ENCODE peak calls at places on chromosome 21, in five cellular contexts. W is dorsolateral prefrontal cortex, A is type B pancreatic cell, E is body of pancreas, T is esophagus squamous epithelium. O is an unnamed sample.

GRCh38 chr21:25953659-25954058 is 216.9 kb downstream of the APP start:
- DNase-seq in A (no peak), E (no peak), W (no peak), T (no peak), O (no peak)

GRCh38 chr21:33059319-33059894 is 10.5 kb upstream of the OLIG1 start:
- DNase-seq in W (no peak), E (no peak), T (no peak), A (no peak), O (no peak)

GRCh38 chr21:29343517-29343916 is 44.8 kb downstream of the BACH1 start:
- DNase-seq in W (no peak), T (no peak), A (no peak), E (no peak), O (peak)

GRCh38 chr21:33169360-33169759 is 60.4 kb upstream of the IFNAR2 start:
- DNase-seq in E (no peak), T (no peak), A (no peak), W (no peak), O (no peak)

GRCh38 chr21:17250651-17251294 is 262.1 kb upstream of the CXADR start:
- DNase-seq in A (no peak), T (no peak), W (no peak), E (no peak), O (no peak)

GRCh38 chr21:33121715-33122475 is 52.0 kb downstream of the OLIG1 start:
- DNase-seq in W (no peak), A (no peak), T (no peak), E (no peak), O (peak)

GRCh38 chr21:45858180-45858579 is 123.4 kb upstream of the COL6A1 start:
- DNase-seq in A (peak), W (no peak), E (no peak), T (no peak), O (no peak)

GRCh38 chr21:25496825-25497482 is 110.3 kb downstream of the MRPL39 start:
- DNase-seq in T (no peak), A (no peak), E (no peak), W (no peak), O (peak)

GRCh38 chr21:14273736-14274538 is 58.0 kb downstream of the RBM11 start:
- DNase-seq in T (no peak), E (peak), W (no peak), A (no peak), O (no peak)

GRCh38 chr21:46567348-46567747 is 37.5 kb downstream of the S100B start:
- DNase-seq in W (no peak), E (no peak), A (no peak), T (no peak), O (no peak)

GRCh38 chr21:45525910-45526306 is 16.3 kb downstream of the SLC19A1 start:
- DNase-seq in A (peak), E (no peak), W (no peak), T (no peak), O (no peak)

GRCh38 chr21:33374874-33375644 is 28.2 kb upstream of the IFNGR2 start:
- DNase-seq in T (no peak), A (no peak), E (no peak), W (no peak), O (no peak)

GRCh38 chr21:32554832-32555436 is 30.4 kb downstream of the TCP10L start:
- DNase-seq in E (no peak), W (no peak), A (no peak), T (no peak), O (no peak)

GRCh38 chr21:31656199-31657095 is 3.0 kb upstream of the SOD1 start:
- DNase-seq in E (no peak), T (no peak), W (no peak), A (no peak), O (no peak)

GRCh38 chr21:37532868-37533780 is 166.6 kb downstream of the DYRK1A start:
- DNase-seq in E (peak), W (peak), T (no peak), A (no peak), O (no peak)

GRCh38 chr21:8993943-8994639 is 1527.3 kb upstream of the TPTE start:
- DNase-seq in T (no peak), A (no peak), W (no peak), E (no peak), O (no peak)

GRCh38 chr21:25850126-25850831 is 115.5 kb downstream of the GABPA start:
- DNase-seq in E (no peak), T (no peak), W (no peak), A (no peak), O (no peak)

GRCh38 chr21:18725653-18726052 is 322.1 kb upstream of the TMPRSS15 start:
- DNase-seq in T (no peak), E (no peak), A (no peak), W (no peak), O (no peak)
- TF ChIP-seq CTCF in T (no peak), E (no peak), A (no peak), W (no peak), O (no peak)

DNA sequence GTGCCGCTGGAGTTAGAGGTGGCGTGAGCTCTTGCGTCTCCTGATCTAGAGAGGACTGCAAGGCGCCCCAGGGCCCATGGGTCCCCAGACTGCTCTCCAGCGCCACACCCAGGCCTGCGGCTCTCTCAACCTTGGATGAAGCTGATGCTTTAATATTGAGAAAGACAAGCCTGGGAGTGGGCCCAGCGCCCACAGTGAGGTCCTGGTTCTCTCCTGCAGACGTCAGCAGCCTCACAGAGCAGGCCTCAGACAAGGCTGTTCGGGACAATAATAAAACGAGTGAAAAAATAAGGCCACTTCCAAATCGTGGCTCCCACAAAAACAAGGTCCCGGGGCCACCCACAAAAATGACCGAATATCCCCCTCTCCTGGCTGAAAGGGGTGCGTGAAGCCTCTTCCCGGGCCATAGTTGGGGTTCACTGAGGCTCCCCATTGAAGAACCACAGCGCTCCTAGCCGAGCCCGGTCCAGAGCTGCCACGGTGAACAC is 6.0 kb upstream of the DNMT3L start:
- DNase-seq in E (no peak), W (no peak), T (no peak), A (no peak), O (no peak)
- TF ChIP-seq CTCF in E (peak), W (peak), T (peak), A (no peak), O (peak)

GRCh38 chr21:16116067-16116466 is 386.3 kb downstream of the USP25 start:
- DNase-seq in W (no peak), T (no peak), A (no peak), E (no peak), O (no peak)

GRCh38 chr21:16116798-16117197 is 387.0 kb downstream of the USP25 start:
- DNase-seq in T (no peak), E (no peak), A (no peak), W (no peak), O (peak)

GRCh38 chr21:16117331-16117730 is 387.5 kb downstream of the USP25 start:
- DNase-seq in T (no peak), A (no peak), E (no peak), W (no peak), O (no peak)

GRCh38 chr21:16115461-16115860 is 385.7 kb downstream of the USP25 start:
- DNase-seq in E (no peak), T (no peak), W (no peak), A (no peak), O (no peak)

GRCh38 chr21:16117851-16118592 is 388.2 kb downstream of the USP25 start:
- DNase-seq in T (no peak), A (no peak), E (no peak), W (no peak), O (peak)
- TF ChIP-seq CTCF in T (no peak), A (no peak), E (no peak), W (no peak), O (no peak)

GRCh38 chr21:27250386-27250785 is 283.5 kb upstream of the ADAMTS5 start:
- DNase-seq in W (no peak), T (no peak), E (no peak), A (no peak), O (no peak)
- TF ChIP-seq CTCF in W (no peak), T (no peak), E (no peak), A (no peak), O (no peak)

DNA sequence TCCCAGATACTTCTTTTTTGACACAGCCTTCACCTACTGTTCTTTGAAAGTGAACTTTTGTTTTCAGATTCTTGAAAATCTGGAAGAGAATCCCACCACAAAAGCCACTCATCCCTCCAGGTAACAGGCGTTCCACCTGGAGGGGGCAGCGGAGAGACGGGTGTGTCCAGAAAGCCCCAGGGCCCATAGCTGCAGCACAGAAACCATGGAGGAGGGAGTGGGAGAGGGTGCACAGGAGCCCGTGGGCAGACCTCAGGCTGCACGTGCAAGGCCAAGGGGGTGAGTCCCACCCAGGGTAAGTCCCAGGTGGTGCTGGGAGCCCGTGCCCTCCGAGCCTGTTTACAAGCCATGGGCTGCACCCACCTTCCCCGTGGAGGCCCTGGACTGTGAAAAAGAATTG is 86.5 kb downstream of the PSMG1 start:
- DNase-seq in E (no peak), T (no peak), A (no peak), W (no peak), O (no peak)
- TF ChIP-seq CTCF in E (no peak), T (no peak), A (no peak), W (no peak), O (peak)

GRCh38 chr21:39204134-39204533 is 20.9 kb upstream of the PSMG1 start:
- DNase-seq in W (no peak), E (no peak), A (no peak), T (no peak), O (no peak)
- TF ChIP-seq CTCF in W (no peak), E (no peak), A (peak), T (no peak), O (peak)

DNA sequence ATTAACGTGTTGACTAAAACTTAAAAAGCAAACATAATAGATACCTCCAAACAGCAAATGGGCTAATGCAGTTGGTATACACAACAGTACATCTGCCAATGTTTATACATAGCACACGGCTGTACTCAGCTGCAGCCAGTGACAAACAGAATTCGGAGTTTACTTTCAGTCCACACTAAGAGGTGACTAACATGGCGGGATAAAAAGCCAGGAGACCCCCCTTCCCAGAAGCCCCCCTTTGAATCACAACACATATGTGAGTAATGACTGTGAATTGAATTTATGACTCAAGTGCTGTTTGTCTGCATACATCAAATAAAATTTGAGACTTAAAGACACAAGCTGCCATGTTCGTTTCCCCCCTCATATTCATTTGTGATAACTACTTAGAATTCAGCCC is 113.2 kb downstream of the RUNX1 start:
- DNase-seq in E (no peak), W (no peak), A (no peak), T (no peak), O (no peak)
- TF ChIP-seq CTCF in E (no peak), W (no peak), A (no peak), T (no peak), O (no peak)

DNA sequence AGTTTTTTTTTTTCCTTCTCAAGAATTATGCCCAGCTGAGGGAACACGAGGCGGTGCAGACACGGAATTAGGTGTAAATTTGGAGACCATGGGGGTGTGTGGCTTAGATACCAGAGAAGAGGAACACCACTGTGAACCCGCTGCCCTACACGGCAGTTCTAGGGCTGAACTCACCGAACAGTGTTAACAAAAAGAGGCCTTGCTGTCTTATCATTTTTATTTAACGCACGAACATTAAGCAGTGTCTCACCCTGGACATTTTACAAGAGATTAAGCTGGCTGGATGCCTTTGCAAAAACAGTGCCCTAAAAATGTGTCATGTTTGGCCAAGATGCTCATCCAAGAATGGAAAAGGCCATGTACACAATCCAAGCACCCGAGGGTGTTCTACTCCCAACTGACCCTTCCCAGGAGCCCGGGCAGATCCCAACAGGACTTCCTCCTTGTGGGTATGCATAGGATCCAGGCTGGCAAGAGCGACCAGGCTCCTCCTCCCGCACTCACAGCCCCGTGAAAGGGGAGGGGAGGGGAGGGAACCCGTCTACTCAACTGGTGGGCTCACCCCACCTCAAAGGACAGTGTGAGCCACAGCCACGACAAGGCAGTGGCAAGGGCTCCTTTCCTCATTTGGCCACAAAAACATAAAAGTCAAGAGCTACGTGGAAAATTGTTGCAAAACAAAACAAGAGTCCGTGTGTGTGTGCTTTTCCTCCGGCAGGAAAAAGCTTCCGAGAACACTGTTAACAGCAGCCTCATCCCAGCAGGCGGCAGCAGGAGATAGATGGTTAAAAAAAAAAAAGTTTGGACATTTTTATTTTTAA is 20.3 kb downstream of the C2CD2 start:
- DNase-seq in E (no peak), A (no peak), W (no peak), T (no peak), O (peak)
- TF ChIP-seq CTCF in E (no peak), A (no peak), W (peak), T (peak), O (peak)

DNA sequence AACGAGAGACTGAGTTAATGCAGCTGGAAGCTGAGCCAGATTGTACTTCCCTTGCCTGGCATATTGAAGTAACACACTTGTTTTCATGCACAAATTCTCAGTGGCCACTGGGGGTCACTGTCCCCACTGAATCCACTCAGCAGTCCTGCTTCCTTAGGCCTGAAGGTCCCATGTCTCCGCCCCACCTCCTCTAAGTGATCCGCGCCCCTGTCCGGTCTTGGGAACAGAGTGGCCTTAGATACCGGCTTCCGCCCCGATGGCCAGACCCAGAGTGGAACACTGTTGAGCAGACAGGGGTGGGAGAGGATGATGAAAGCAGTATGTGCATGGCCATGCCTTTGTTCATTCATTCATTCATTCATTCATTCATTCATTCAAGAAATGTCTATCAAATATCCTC is 34.8 kb downstream of the CHAF1B start:
- DNase-seq in E (peak), A (peak), W (peak), T (no peak), O (peak)
- TF ChIP-seq CTCF in E (peak), A (peak), W (peak), T (peak), O (peak)

O was measured in HFFc6.